ENCODE peak calls at places on chromosomes 6 and 20, in five cellular contexts. U, F, E, S and I are unnamed samples.

GRCh38 chr6:152240983-152241766 is 396.0 kb downstream of the SYNE1 start:
- DNase-seq in U (no peak), F (no peak), E (no peak), S (no peak), I (no peak)

GRCh38 chr6:110378552-110378951 is 20.4 kb upstream of the METTL24 start:
- DNase-seq in U (no peak), F (no peak), E (no peak), S (no peak), I (no peak)

GRCh38 chr6:17886891-17887290 is 100.5 kb downstream of the KIF13A start:
- DNase-seq in U (no peak), F (no peak), E (no peak), S (peak), I (no peak)

GRCh38 chr20:21513881-21514540 is at the start of gene NKX2-2:
- DNase-seq in U (no peak), F (no peak), E (no peak), S (no peak), I (no peak)

GRCh38 chr6:6694825-6695710 is 106.5 kb downstream of the LY86 start:
- DNase-seq in U (no peak), F (no peak), E (no peak), S (no peak), I (peak)

GRCh38 chr6:150631283-150631981 is 31.7 kb downstream of the PLEKHG1 start:
- DNase-seq in U (peak), F (no peak), E (no peak), S (no peak), I (no peak)

GRCh38 chr6:121857551-121857950 is 422.1 kb downstream of the GJA1 start:
- DNase-seq in U (no peak), F (no peak), E (no peak), S (no peak), I (no peak)

GRCh38 chr6:83847179-83847578 is 6.0 kb upstream of the RIPPLY2 start:
- DNase-seq in U (no peak), F (no peak), E (no peak), S (no peak), I (no peak)

GRCh38 chr6:26520088-26520839 is 17.9 kb upstream of the HMGN4 start:
- DNase-seq in U (no peak), F (no peak), E (no peak), S (peak), I (no peak)

GRCh38 chr6:142861711-142862110 is 83.3 kb downstream of the HIVEP2 start:
- DNase-seq in U (no peak), F (no peak), E (no peak), S (no peak), I (no peak)

GRCh38 chr6:10587694-10588392 is 66.7 kb downstream of the GCNT2 start:
- DNase-seq in U (no peak), F (no peak), E (no peak), S (no peak), I (no peak)

GRCh38 chr20:49245921-49246740 is 26.9 kb downstream of the DDX27 start:
- DNase-seq in U (peak), F (peak), E (peak), S (peak), I (no peak)

GRCh38 chr6:147095316-147095715 is 108.9 kb upstream of the STXBP5 start:
- DNase-seq in U (no peak), F (no peak), E (no peak), S (no peak), I (no peak)

GRCh38 chr6:99270852-99271251 is 78.6 kb downstream of the FAXC start:
- DNase-seq in U (no peak), F (no peak), E (no peak), S (no peak), I (no peak)

GRCh38 chr6:91288741-91289140 is 701.9 kb upstream of the MAP3K7 start:
- DNase-seq in U (no peak), F (no peak), E (no peak), S (no peak), I (no peak)